ENCODE peak calls at places on chromosomes 13 and 19, in five cellular contexts. T, L, Q, S and W are unnamed samples.

GRCh38 chr19:31413353-31413752 is 64.1 kb upstream of the TSHZ3 start:
- DNase-seq in T (no peak), L (no peak), Q (no peak), S (no peak), W (no peak)

GRCh38 chr13:98483636-98484288 is 93.1 kb downstream of the STK24 start:
- DNase-seq in T (no peak), L (no peak), Q (no peak), S (peak), W (no peak)

GRCh38 chr13:90797335-90797734 is 550.2 kb upstream of the MIR17HG start:
- DNase-seq in T (no peak), L (no peak), Q (peak), S (no peak), W (no peak)

GRCh38 chr13:90640976-90641375 is 706.5 kb upstream of the MIR17HG start:
- DNase-seq in T (no peak), L (peak), Q (peak), S (no peak), W (no peak)

GRCh38 chr19:29487432-29487831 is 38.4 kb upstream of the VSTM2B start:
- DNase-seq in T (no peak), L (no peak), Q (no peak), S (no peak), W (no peak)

GRCh38 chr13:102317593-102317992 is 84.3 kb downstream of the FGF14 start:
- DNase-seq in T (no peak), L (no peak), Q (no peak), S (peak), W (no peak)

GRCh38 chr19:30363073-30363472 is 9.1 kb upstream of the ZNF536 start:
- DNase-seq in T (no peak), L (no peak), Q (no peak), S (no peak), W (no peak)

GRCh38 chr13:99969934-99970760 is 1.4 kb downstream of the ZIC5 start:
- DNase-seq in T (no peak), L (peak), Q (no peak), S (no peak), W (no peak)

GRCh38 chr13:99298056-99298455 is 9.1 kb downstream of the GPR183 start:
- DNase-seq in T (no peak), L (no peak), Q (no peak), S (no peak), W (no peak)

GRCh38 chr13:100428966-100429365 is 159.6 kb downstream of the GGACT start:
- DNase-seq in T (no peak), L (no peak), Q (no peak), S (peak), W (no peak)

GRCh38 chr13:104206450-104207044 is 1140.3 kb upstream of the SLC10A2 start:
- DNase-seq in T (no peak), L (no peak), Q (no peak), S (no peak), W (no peak)

GRCh38 chr19:17510220-17510993 is 1.0 kb upstream of the PGLS start:
- DNase-seq in T (no peak), L (no peak), Q (no peak), S (no peak), W (no peak)

GRCh38 chr13:57128909-57129308 is 11.8 kb upstream of the PRR20A start:
- DNase-seq in T (no peak), L (peak), Q (peak), S (no peak), W (no peak)

GRCh38 chr13:95388420-95389079 is 87.3 kb upstream of the ABCC4 start:
- DNase-seq in T (no peak), L (no peak), Q (no peak), S (no peak), W (no peak)

GRCh38 chr19:39237200-39238184 is 7.3 kb downstream of the IFNL3 start:
- DNase-seq in T (no peak), L (no peak), Q (peak), S (no peak), W (no peak)

GRCh38 chr19:925912-926594 is at the start of gene ARID3A:
- DNase-seq in T (no peak), L (peak), Q (no peak), S (no peak), W (no peak)

GRCh38 chr19:53977991-53978731 is 13.3 kb upstream of the CACNG6 start:
- DNase-seq in T (peak), L (peak), Q (peak), S (peak), W (no peak)

GRCh38 chr13:80239571-80240255 is 101.2 kb downstream of the SPRY2 start:
- DNase-seq in T (no peak), L (no peak), Q (peak), S (peak), W (no peak)

GRCh38 chr13:70505809-70506208 is 397.6 kb upstream of the KLHL1 start:
- DNase-seq in T (no peak), L (no peak), Q (no peak), S (no peak), W (no peak)

GRCh38 chr13:107650081-107650701 is 565.1 kb downstream of the LIG4 start:
- DNase-seq in T (peak), L (peak), Q (peak), S (peak), W (no peak)

GRCh38 chr13:37870895-37871550 is 1.5 kb upstream of the TRPC4 start:
- DNase-seq in T (peak), L (peak), Q (peak), S (peak), W (peak)

GRCh38 chr13:36530050-36530789 is 97.9 kb downstream of the CCNA1 start:
- DNase-seq in T (peak), L (peak), Q (peak), S (no peak), W (peak)

GRCh38 chr19:2433854-2434253 is 6.5 kb upstream of the TIMM13 start:
- DNase-seq in T (no peak), L (no peak), Q (no peak), S (no peak), W (no peak)
- H3K4me3 ChIP-seq in T (no peak), L (no peak), Q (no peak), S (no peak), W (no peak)

GRCh38 chr19:41811036-41811435 is 14.6 kb downstream of the CEACAM3 start:
- DNase-seq in T (no peak), L (no peak), Q (no peak), S (no peak), W (no peak)

GRCh38 chr19:41808663-41809566 is 12.5 kb downstream of the CEACAM3 start:
- DNase-seq in T (no peak), L (no peak), Q (no peak), S (no peak), W (no peak)

GRCh38 chr19:41804327-41804726 is 7.9 kb downstream of the CEACAM3 start:
- DNase-seq in T (no peak), L (no peak), Q (no peak), S (no peak), W (no peak)

GRCh38 chr19:41810301-41810700 is 13.9 kb downstream of the CEACAM3 start:
- DNase-seq in T (no peak), L (no peak), Q (no peak), S (no peak), W (no peak)

DNA sequence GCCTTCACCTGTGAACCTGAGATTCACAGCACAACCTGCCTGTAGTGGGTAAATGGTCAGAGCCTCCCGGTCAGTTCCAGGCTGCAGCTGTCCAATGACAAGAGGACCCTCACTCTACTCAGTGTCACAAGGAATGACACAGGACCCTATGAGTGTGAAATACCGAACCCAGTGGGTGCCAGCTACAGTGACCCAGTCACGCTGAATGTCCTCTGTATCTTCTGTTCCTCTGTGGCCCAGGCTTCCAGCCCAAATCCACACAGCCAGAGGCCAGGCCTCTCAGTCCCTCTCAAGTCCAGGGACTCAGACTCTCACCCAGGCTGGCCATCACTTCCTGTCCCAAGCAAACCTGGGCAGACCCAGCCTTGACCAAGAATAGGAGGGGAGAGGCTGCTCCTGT is 10.8 kb downstream of the CEACAM3 start:
- DNase-seq in T (no peak), L (no peak), Q (no peak), S (no peak), W (no peak)
- TF ChIP-seq CTCF in T (no peak), L (no peak), Q (no peak), S (no peak), W (no peak)

GRCh38 chr19:4635763-4636135 is 3.6 kb upstream of the TNFAIP8L1 start:
- DNase-seq in T (no peak), L (no peak), Q (no peak), S (no peak), W (no peak)

GRCh38 chr19:4638828-4639530 is at the start of gene TNFAIP8L1:
- DNase-seq in T (peak), L (peak), Q (peak), S (peak), W (peak)

GRCh38 chr19:4636761-4637160 is 2.6 kb upstream of the TNFAIP8L1 start:
- DNase-seq in T (no peak), L (no peak), Q (no peak), S (no peak), W (no peak)

GRCh38 chr19:4638330-4638729 is 986 bp upstream of the TNFAIP8L1 start:
- DNase-seq in T (no peak), L (no peak), Q (no peak), S (no peak), W (no peak)

DNA sequence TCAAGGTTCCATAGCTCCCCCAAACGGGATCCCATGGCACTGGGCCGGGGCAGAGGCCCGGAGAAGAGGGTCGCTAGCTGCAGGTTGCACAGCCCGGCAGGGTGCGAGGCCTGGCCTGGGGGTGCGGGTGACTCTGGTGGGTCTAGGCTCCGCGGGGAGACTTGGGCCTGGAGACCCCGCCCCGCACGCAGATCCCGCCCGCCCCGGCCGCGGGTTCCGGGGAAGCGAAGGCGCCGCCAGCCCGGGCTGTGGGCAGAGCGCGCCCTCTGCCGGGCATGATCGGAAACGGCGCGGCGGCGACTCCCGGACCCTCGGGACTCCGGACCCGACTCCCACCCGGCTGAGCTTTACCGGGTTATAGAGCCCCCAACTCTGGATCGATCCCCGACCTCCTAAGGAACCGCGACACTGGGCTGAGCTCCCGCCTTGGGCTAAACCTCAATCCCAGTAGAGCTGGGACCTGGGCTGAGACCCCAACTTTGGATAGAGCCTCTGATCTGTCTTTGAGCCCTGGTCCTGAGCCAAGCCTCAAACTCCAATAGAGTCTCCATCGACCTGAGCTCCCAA is 3.1 kb upstream of the TNFAIP8L1 start:
- DNase-seq in T (no peak), L (peak), Q (peak), S (peak), W (no peak)
- H3K4me3 ChIP-seq in T (peak), L (peak), Q (peak), S (peak), W (peak)

GRCh38 chr19:35058370-35058769 is 16.8 kb downstream of the HPN start:
- DNase-seq in T (no peak), L (no peak), Q (no peak), S (no peak), W (no peak)

GRCh38 chr19:35056513-35057063 is 15.1 kb downstream of the HPN start:
- DNase-seq in T (no peak), L (no peak), Q (no peak), S (no peak), W (no peak)

GRCh38 chr19:35053667-35054293 is 12.3 kb downstream of the HPN start:
- DNase-seq in T (no peak), L (no peak), Q (no peak), S (no peak), W (no peak)

GRCh38 chr19:35054626-35055025 is 13.1 kb downstream of the HPN start:
- DNase-seq in T (no peak), L (no peak), Q (no peak), S (no peak), W (no peak)

GRCh38 chr19:35055715-35056179 is 14.2 kb downstream of the HPN start:
- DNase-seq in T (no peak), L (no peak), Q (peak), S (no peak), W (no peak)
- TF ChIP-seq CTCF in T (peak), L (no peak), Q (peak), S (no peak), W (peak)

DNA sequence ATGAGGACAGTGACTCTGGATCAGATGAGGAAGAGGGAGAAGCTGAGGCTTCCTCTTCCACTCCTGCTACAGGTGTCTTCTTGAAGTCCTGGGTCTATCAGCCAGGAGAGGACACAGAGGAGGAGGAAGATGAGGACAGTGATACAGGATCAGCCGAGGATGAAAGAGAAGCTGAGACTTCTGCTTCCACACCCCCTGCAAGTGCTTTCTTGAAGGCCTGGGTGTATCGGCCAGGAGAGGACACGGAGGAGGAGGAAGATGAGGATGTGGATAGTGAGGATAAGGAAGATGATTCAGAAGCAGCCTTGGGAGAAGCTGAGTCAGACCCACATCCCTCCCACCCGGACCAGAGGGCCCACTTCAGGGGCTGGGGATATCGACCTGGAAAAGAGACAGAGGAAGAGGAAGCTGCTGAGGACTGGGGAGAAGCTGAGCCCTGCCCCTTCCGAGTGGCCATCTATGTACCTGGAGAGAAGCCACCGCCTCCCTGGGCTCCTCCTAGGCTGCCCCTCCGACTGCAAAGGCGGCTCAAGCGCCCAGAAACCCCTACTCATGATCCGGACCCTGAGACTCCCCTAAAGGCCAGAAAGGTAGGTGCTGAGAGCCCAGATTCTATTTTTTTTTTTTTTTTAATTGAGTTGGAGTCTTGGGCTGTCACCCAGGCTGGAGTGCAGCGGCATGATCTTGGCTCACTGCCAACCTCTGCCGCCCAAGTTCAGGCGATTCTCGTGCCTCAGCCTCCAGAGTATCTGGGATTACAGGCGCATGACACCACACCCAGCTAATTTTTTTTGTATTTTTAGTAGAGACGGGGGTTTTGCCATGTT is 2.3 kb downstream of the PPP1R15A start:
- DNase-seq in T (no peak), L (no peak), Q (peak), S (peak), W (no peak)
- H3K4me3 ChIP-seq in T (peak), L (peak), Q (peak), S (peak), W (peak)

GRCh38 chr13:29279859-29280258 is 315.6 kb downstream of the SLC7A1 start:
- DNase-seq in T (no peak), L (no peak), Q (no peak), S (no peak), W (no peak)

GRCh38 chr13:29282096-29282495 is 313.4 kb downstream of the SLC7A1 start:
- DNase-seq in T (no peak), L (no peak), Q (no peak), S (no peak), W (no peak)

DNA sequence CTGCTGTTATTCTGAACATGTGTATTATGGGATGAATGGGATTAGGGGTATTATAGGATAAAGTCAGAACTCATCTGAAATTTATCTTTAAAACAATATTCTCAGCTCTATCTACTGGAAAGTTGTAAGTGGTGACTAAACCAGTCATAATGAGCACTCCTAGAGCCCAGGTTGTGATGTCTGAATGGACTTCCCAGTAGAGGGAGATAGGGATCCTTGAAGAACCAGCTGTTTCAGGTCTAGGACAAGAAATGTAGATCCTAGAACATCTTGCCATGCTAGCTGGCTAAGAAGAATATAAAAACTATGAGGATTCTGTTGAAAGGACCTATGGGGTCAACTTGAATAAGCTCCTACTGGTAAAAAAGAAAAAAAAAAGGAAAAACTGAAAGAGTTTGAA is 310.8 kb downstream of the SLC7A1 start:
- DNase-seq in T (no peak), L (no peak), Q (no peak), S (no peak), W (no peak)
- TF ChIP-seq CTCF in T (no peak), L (no peak), Q (no peak), S (no peak), W (no peak)

GRCh38 chr19:2788237-2788636 is 2.9 kb downstream of the THOP1 start:
- DNase-seq in T (no peak), L (no peak), Q (no peak), S (no peak), W (no peak)

GRCh38 chr19:2790194-2790556 is 4.9 kb downstream of the THOP1 start:
- DNase-seq in T (no peak), L (no peak), Q (no peak), S (no peak), W (no peak)

GRCh38 chr19:2785244-2786000 is at the start of gene THOP1:
- DNase-seq in T (peak), L (peak), Q (peak), S (peak), W (peak)

GRCh38 chr19:2783781-2784145 is 690 bp upstream of the SGTA start:
- DNase-seq in T (no peak), L (no peak), Q (no peak), S (no peak), W (no peak)

GRCh38 chr19:2787115-2787514 is 1.8 kb downstream of the THOP1 start:
- DNase-seq in T (no peak), L (no peak), Q (no peak), S (no peak), W (no peak)
- H3K4me3 ChIP-seq in T (no peak), L (no peak), Q (no peak), S (no peak), W (no peak)

DNA sequence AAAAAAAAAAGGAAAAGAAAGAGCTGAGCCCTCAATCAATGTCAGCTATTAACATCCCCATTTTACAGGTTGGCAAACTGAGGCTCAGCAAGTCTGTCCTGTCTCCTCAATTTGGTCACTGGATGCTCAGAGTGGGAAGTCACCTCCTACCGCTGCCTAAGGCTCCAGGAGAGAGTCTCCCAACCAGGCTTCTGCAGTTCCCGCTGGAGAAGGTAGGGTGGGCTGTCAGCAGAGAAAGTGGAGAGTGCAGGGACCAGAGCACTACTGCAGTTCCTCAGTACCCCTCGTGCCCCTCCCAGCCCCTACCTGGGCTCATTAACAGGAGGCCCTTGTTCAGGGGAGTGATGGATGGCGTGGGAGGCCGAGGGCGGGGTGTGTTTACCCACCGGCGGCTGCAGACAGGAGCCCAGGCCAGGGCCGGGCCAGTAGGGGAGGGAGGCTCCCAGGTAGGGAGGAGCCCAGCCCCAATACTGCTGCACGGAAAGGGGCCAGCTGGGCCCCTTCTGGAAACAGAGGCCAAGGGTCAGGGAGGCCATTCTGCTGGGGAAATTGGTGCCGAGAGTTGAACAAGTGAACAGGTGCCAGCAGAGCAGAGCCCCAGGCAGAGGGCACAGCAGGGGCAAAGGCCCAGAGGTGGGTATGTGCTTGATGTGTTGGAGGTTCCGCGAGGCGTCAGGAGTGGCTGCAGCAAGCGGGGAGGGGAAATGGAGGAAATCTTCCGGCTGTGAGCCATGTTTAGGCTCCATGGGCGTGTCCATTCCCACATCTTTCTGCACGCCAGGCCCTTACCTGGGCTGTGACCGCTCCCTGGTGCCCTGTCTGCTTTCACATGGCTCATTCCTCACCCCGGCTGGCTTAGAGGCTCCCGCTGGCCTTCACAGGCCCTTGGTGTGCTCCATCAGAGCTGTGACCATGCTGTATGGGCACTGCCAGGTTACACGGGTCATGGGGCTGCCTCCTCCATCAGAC is 7.6 kb upstream of the COMP start:
- DNase-seq in T (no peak), L (no peak), Q (no peak), S (no peak), W (no peak)
- TF ChIP-seq CTCF in T (peak), L (peak), Q (no peak), S (no peak), W (peak)